ENCODE peak calls at places on chromosomes 6 and 20, in six cellular contexts. W is occipital lobe; T is T1000; F is effector CD8-positive, alpha-beta T cell; B is DMS 273 treated with DMSO at 0.1 percent for 48 hours; C is AG10803. H is an unnamed sample.
A peak's percentile ranks its signal among the peaks of the same experiment; 100 is the strongest.

GRCh38 chr6:80728830-80729229 is 622.4 kb downstream of the BCKDHB start:
- DNase-seq in W (no peak), T (no peak), F (no peak), B (no peak), C (peak; percentile 6), H (no peak)

GRCh38 chr6:15997751-15998388 is 131.0 kb upstream of the MYLIP start:
- DNase-seq in W (no peak), T (no peak), F (no peak), B (no peak), C (no peak), H (no peak)

GRCh38 chr20:17648782-17649730 is 33.0 kb downstream of the RRBP1 start:
- DNase-seq in W (no peak), T (no peak), F (peak; percentile 9), B (no peak), C (no peak), H (no peak)

GRCh38 chr6:10390495-10391298 is 24.2 kb downstream of the TFAP2A start:
- DNase-seq in W (no peak), T (no peak), F (no peak), B (no peak), C (no peak), H (no peak)

GRCh38 chr6:40779399-40779798 is 192.2 kb upstream of the LRFN2 start:
- DNase-seq in W (no peak), T (no peak), F (no peak), B (no peak), C (peak; percentile 79), H (peak; percentile 22)

GRCh38 chr6:64280569-64280968 is 645.0 kb downstream of the PHF3 start:
- DNase-seq in W (peak; percentile 8), T (peak; percentile 20), F (no peak), B (peak; percentile 13), C (peak; percentile 10), H (peak; percentile 52)

GRCh38 chr6:1009041-1009440 is 302.9 kb upstream of the FOXQ1 start:
- DNase-seq in W (no peak), T (no peak), F (no peak), B (no peak), C (no peak), H (no peak)

GRCh38 chr6:158165919-158166416 is 2.1 kb downstream of the SERAC1 start:
- DNase-seq in W (no peak), T (no peak), F (no peak), B (no peak), C (no peak), H (no peak)

GRCh38 chr20:1617055-1617454 is 2.8 kb downstream of the SIRPB1 start:
- DNase-seq in W (no peak), T (no peak), F (no peak), B (no peak), C (no peak), H (no peak)

GRCh38 chr6:18897350-18897749 is 510.2 kb downstream of the RNF144B start:
- DNase-seq in W (no peak), T (no peak), F (no peak), B (no peak), C (no peak), H (no peak)

GRCh38 chr6:116779569-116780164 is 14.1 kb upstream of the FAM162B start:
- DNase-seq in W (no peak), T (no peak), F (no peak), B (peak; percentile 47), C (peak; percentile 36), H (peak; percentile 54)

GRCh38 chr20:15287331-15287730 is 949.9 kb upstream of the FLRT3 start:
- DNase-seq in W (no peak), T (no peak), F (no peak), B (no peak), C (no peak), H (no peak)

GRCh38 chr20:37516697-37517370 is 4.2 kb upstream of the NNAT start:
- DNase-seq in W (no peak), T (no peak), F (no peak), B (peak; percentile 97), C (peak; percentile 82), H (peak; percentile 47)

GRCh38 chr6:29737707-29738630 is 14.7 kb downstream of the HLA-F start:
- DNase-seq in W (no peak), T (no peak), F (peak; percentile 51), B (no peak), C (peak; percentile 72), H (peak; percentile 75)

GRCh38 chr6:117817499-117817898 is 89.6 kb upstream of the SLC35F1 start:
- DNase-seq in W (no peak), T (no peak), F (no peak), B (no peak), C (no peak), H (no peak)

GRCh38 chr6:87661016-87661415 is 41.0 kb downstream of the AKIRIN2 start:
- DNase-seq in W (no peak), T (no peak), F (no peak), B (no peak), C (peak; percentile 77), H (peak; percentile 61)

GRCh38 chr6:11702796-11703130 is 75.8 kb downstream of the ADTRP start:
- DNase-seq in W (no peak), T (no peak), F (no peak), B (no peak), C (no peak), H (no peak)

GRCh38 chr6:19444481-19444880 is 392.7 kb upstream of the ID4 start:
- DNase-seq in W (no peak), T (no peak), F (no peak), B (no peak), C (no peak), H (peak; percentile 37)

GRCh38 chr6:16851044-16851540 is 89.8 kb upstream of the ATXN1 start:
- DNase-seq in W (no peak), T (no peak), F (no peak), B (no peak), C (peak; percentile 38), H (no peak)

GRCh38 chr6:30885999-30886896 is 1.9 kb downstream of the DDR1 start:
- DNase-seq in W (peak; percentile 77), T (peak; percentile 84), F (no peak), B (no peak), C (peak; percentile 75), H (peak; percentile 83)

GRCh38 chr20:46520976-46521579 is 7.7 kb upstream of the ZNF334 start:
- DNase-seq in W (no peak), T (no peak), F (no peak), B (peak; percentile 38), C (peak; percentile 55), H (peak; percentile 48)

GRCh38 chr6:1574895-1575212 is 34.9 kb upstream of the FOXC1 start:
- DNase-seq in W (no peak), T (no peak), F (no peak), B (no peak), C (no peak), H (no peak)

GRCh38 chr20:44403194-44404112 is 48.0 kb downstream of the HNF4A start:
- DNase-seq in W (no peak), T (no peak), F (no peak), B (no peak), C (no peak), H (no peak)

GRCh38 chr6:168328086-168328485 is 8.5 kb upstream of the DACT2 start:
- DNase-seq in W (no peak), T (no peak), F (no peak), B (no peak), C (no peak), H (no peak)

GRCh38 chr20:2342243-2342642 is 38.5 kb upstream of the TGM6 start:
- DNase-seq in W (no peak), T (no peak), F (no peak), B (no peak), C (no peak), H (no peak)

GRCh38 chr20:33668087-33668790 is 1.5 kb downstream of the ACTL10 start:
- DNase-seq in W (no peak), T (peak; percentile 70), F (peak; percentile 55), B (no peak), C (no peak), H (no peak)

GRCh38 chr6:116945809-116946208 is 68.8 kb downstream of the RFX6 start:
- DNase-seq in W (no peak), T (peak; percentile 38), F (no peak), B (no peak), C (peak; percentile 6), H (peak; percentile 31)

GRCh38 chr6:143701343-143702234 is 23.8 kb downstream of the PHACTR2 start:
- DNase-seq in W (no peak), T (no peak), F (no peak), B (no peak), C (peak; percentile 51), H (peak; percentile 42)

GRCh38 chr20:25321991-25322390 is 68.6 kb downstream of the ABHD12 start:
- DNase-seq in W (no peak), T (no peak), F (no peak), B (no peak), C (no peak), H (peak; percentile 59)

GRCh38 chr20:51497542-51498467 is 44.7 kb downstream of the NFATC2 start:
- DNase-seq in W (no peak), T (no peak), F (no peak), B (no peak), C (no peak), H (no peak)

GRCh38 chr20:57317789-57318371 is 11.7 kb upstream of the SPO11 start:
- DNase-seq in W (no peak), T (no peak), F (no peak), B (no peak), C (no peak), H (no peak)